ENCODE peak calls at places on chromosomes 4 and X, in nine cellular contexts. Y is upper lobe of right lung; B is Caco-2; R is neural progenitor cell; W is lower lobe of right lung; T is CD8-positive, alpha-beta memory T cell; U is psoas muscle; S is suprapubic skin; I is BE2C. G is an unnamed sample.

GRCh38 chrX:1581132-1581531 is 10.3 kb upstream of the AKAP17A start:
- DNase-seq in U (no peak), R (no peak), B (peak; percentile 62), W (no peak), S (no peak), Y (peak; percentile 28), T (peak; percentile 78), I (peak; percentile 39), G (no peak)

GRCh38 chr4:189124791-189125190 is 815.9 kb upstream of the FRG1 start:
- DNase-seq in U (no peak), T (no peak), B (no peak), R (no peak), W (no peak), Y (no peak), I (no peak), S (no peak), G (no peak)

GRCh38 chrX:124212622-124213021 is 119.8 kb upstream of the TEX13D start:
- DNase-seq in U (no peak), S (no peak), B (no peak), W (no peak), R (no peak), Y (no peak), T (no peak), I (no peak), G (no peak)

GRCh38 chr4:112083587-112084347 is 61.5 kb upstream of the FAM241A start:
- DNase-seq in I (no peak), T (no peak), W (no peak), R (no peak), B (no peak), S (no peak), U (no peak), Y (no peak), G (no peak)

GRCh38 chr4:37490391-37491347 is 195.5 kb downstream of the RELL1 start:
- DNase-seq in R (no peak), I (no peak), S (no peak), Y (no peak), B (no peak), U (no peak), T (no peak), W (no peak), G (no peak)

GRCh38 chrX:40095588-40096394 is 2.0 kb downstream of the BCOR start:
- DNase-seq in S (no peak), W (peak; percentile 62), B (no peak), I (no peak), Y (peak; percentile 76), R (peak; percentile 44), U (no peak), T (no peak), G (no peak)

GRCh38 chr4:178339769-178340168 is 897.5 kb upstream of the AGA start:
- DNase-seq in S (no peak), B (no peak), W (no peak), U (no peak), I (no peak), R (no peak), T (no peak), Y (no peak), G (no peak)

GRCh38 chrX:22053486-22053885 is 21.4 kb downstream of the PHEX start:
- DNase-seq in T (no peak), B (no peak), U (no peak), W (no peak), S (no peak), Y (no peak), R (no peak), I (no peak), G (no peak)

GRCh38 chr4:173509031-173510001 is 20.7 kb downstream of the HAND2 start:
- DNase-seq in U (no peak), R (peak; percentile 66), W (no peak), I (no peak), T (no peak), B (no peak), Y (no peak), S (no peak), G (no peak)

GRCh38 chr4:108804648-108805273 is 41.9 kb upstream of the ETNPPL start:
- DNase-seq in B (no peak), S (no peak), R (no peak), U (no peak), W (no peak), T (no peak), I (no peak), Y (no peak), G (no peak)

GRCh38 chr4:184899261-184900134 is 73.7 kb upstream of the ACSL1 start:
- DNase-seq in R (no peak), I (no peak), Y (peak; percentile 88), W (peak; percentile 83), T (no peak), B (no peak), S (no peak), U (peak; percentile 58), G (no peak)

GRCh38 chr4:94714761-94715160 is 43.0 kb upstream of the BMPR1B start:
- DNase-seq in I (no peak), W (no peak), Y (no peak), U (no peak), B (no peak), T (no peak), S (no peak), R (no peak), G (no peak)

GRCh38 chrX:133435544-133436124 is 20.3 kb upstream of the GPC4 start:
- DNase-seq in S (no peak), I (no peak), U (no peak), T (no peak), W (no peak), R (peak; percentile 37), B (no peak), Y (no peak), G (no peak)

GRCh38 chrX:115344885-115345653 is 55.6 kb downstream of the LUZP4 start:
- DNase-seq in Y (peak; percentile 87), W (peak; percentile 81), I (peak; percentile 85), U (peak; percentile 91), B (peak; percentile 82), T (no peak), S (peak; percentile 91), R (peak; percentile 86), G (peak; percentile 78)

GRCh38 chr4:167973513-167973912 is 118.8 kb upstream of the ANXA10 start:
- DNase-seq in Y (no peak), T (no peak), B (no peak), R (no peak), U (no peak), I (no peak), W (no peak), S (no peak), G (no peak)

GRCh38 chr4:56757821-56758400 is 63.6 kb downstream of the SPINK2 start:
- DNase-seq in B (peak; percentile 86), T (peak; percentile 19), U (no peak), I (peak; percentile 22), Y (peak; percentile 79), W (peak; percentile 65), R (peak; percentile 63), S (no peak), G (peak; percentile 84)

GRCh38 chr4:65287071-65287470 is 383.2 kb downstream of the EPHA5 start:
- DNase-seq in B (no peak), R (no peak), S (no peak), T (no peak), U (no peak), I (no peak), W (no peak), Y (no peak), G (no peak)

GRCh38 chr4:134610956-134611355 is 409.4 kb upstream of the PABPC4L start:
- DNase-seq in U (no peak), R (no peak), B (no peak), S (no peak), T (no peak), Y (no peak), I (no peak), W (no peak), G (no peak)

GRCh38 chrX:65690057-65690855 is 22.8 kb downstream of the MSN start:
- DNase-seq in S (no peak), T (no peak), U (peak; percentile 60), I (no peak), W (no peak), R (no peak), Y (no peak), B (no peak), G (no peak)

GRCh38 chr4:2852481-2852881 is 8.8 kb downstream of the ADD1 start:
- DNase-seq in S (no peak), B (no peak), Y (peak; percentile 69), T (no peak), W (peak; percentile 51), R (no peak), I (no peak), U (peak; percentile 66), G (no peak)
- H3K4me3 ChIP-seq in S (no peak overlapping the region), B (no peak overlapping the region), Y (no peak overlapping the region), T (no peak overlapping the region), W (no peak overlapping the region), R (no peak overlapping the region), I (no peak overlapping the region), U (no peak overlapping the region), G (no peak overlapping the region)

GRCh38 chr4:38781854-38782261 is 932 bp downstream of the TLR10 start:
- DNase-seq in I (no peak), U (no peak), S (no peak), R (no peak), B (no peak), W (no peak), T (no peak), Y (no peak), G (no peak)

GRCh38 chr4:38785041-38785790 is 2.4 kb upstream of the TLR10 start:
- DNase-seq in U (no peak), S (no peak), Y (no peak), W (no peak), T (no peak), B (no peak), R (no peak), I (no peak), G (no peak)

GRCh38 chr4:38784141-38784540 is 1.4 kb upstream of the TLR10 start:
- DNase-seq in B (no peak), S (no peak), T (no peak), W (no peak), U (no peak), Y (no peak), I (no peak), R (no peak), G (no peak)

GRCh38 chr4:38782452-38783108 is at the start of gene TLR10:
- DNase-seq in I (peak; percentile 55), U (no peak), R (peak; percentile 77), Y (no peak), W (no peak), T (peak; percentile 11), S (no peak), B (no peak), G (no peak)

GRCh38 chr4:38783109-38783460 is 295 bp upstream of the TLR10 start:
- DNase-seq in I (no peak), U (no peak), T (no peak), R (no peak), B (no peak), S (no peak), Y (no peak), W (no peak), G (no peak)
- H3K4me1 ChIP-seq in I (no peaks in the 10 kb centered on the region), U (no peaks in the 10 kb centered on the region), T (peaks cover 6% of the 10 kb centered on the region), R (no peaks in the 10 kb centered on the region), B (peaks cover 7% of the 10 kb centered on the region), S (peaks cover 3% of the 10 kb centered on the region), Y (no peaks in the 10 kb centered on the region), W (no peaks in the 10 kb centered on the region), G (no peaks in the 10 kb centered on the region)

GRCh38 chr4:2832981-2833670 is 10.5 kb upstream of the ADD1 start:
- DNase-seq in T (no peak), Y (no peak), R (no peak), B (peak; percentile 24), U (peak; percentile 30), S (no peak), I (no peak), W (no peak), G (no peak)
- H3K36me3 ChIP-seq in T (no peaks in the 10 kb centered on the region), Y (peaks cover 58% of the 10 kb centered on the region), R (no peaks in the 10 kb centered on the region), B (no peaks in the 10 kb centered on the region), U (peaks cover 70% of the 10 kb centered on the region), S (peaks cover 81% of the 10 kb centered on the region), I (peaks cover 3% of the 10 kb centered on the region), W (peaks cover 84% of the 10 kb centered on the region), G (peaks cover 50% of the 10 kb centered on the region)

GRCh38 chr4:78613522-78614311 is 62.1 kb downstream of the ANXA3 start:
- DNase-seq in R (no peak), S (no peak), U (no peak), I (no peak), W (no peak), T (no peak), Y (no peak), B (no peak), G (no peak)
- H3K4me3 ChIP-seq in R (no peak overlapping the region), S (no peak overlapping the region), U (no peak overlapping the region), I (no peak overlapping the region), W (no peak overlapping the region), T (no peak overlapping the region), Y (no peak overlapping the region), B (no peak overlapping the region), G (no peak overlapping the region)

G was measured in RWPE2.